ENCODE peak calls at places on chromosomes 7 and 10, in four cellular contexts. O is HL-60, I is HFFc6, U is PC-9. N is an unnamed sample.

GRCh38 chr7:51240868-51241267 is 75.7 kb downstream of the COBL start:
- DNase-seq in I (no peak), O (no peak), U (no peak), N (no peak)

GRCh38 chr7:159065852-159066480 is 78.7 kb downstream of the VIPR2 start:
- DNase-seq in O (no peak), U (no peak), I (no peak), N (no peak)

GRCh38 chr7:30775992-30776391 is 4.8 kb downstream of the MINDY4 start:
- DNase-seq in U (no peak), O (no peak), I (no peak), N (no peak)

GRCh38 chr7:69654381-69654780 is 56.1 kb downstream of the AUTS2 start:
- DNase-seq in O (peak), U (no peak), I (no peak), N (no peak)

GRCh38 chr10:72243822-72244437 is 27.9 kb upstream of the ASCC1 start:
- DNase-seq in I (peak), U (peak), O (no peak), N (no peak)

GRCh38 chr7:131503639-131504038 is 52.8 kb downstream of the PODXL start:
- DNase-seq in O (no peak), U (no peak), I (no peak), N (no peak)

GRCh38 chr10:133087679-133088523 is at the start of gene ADGRA1:
- DNase-seq in O (no peak), U (no peak), I (no peak), N (no peak)

GRCh38 chr10:70722820-70723424 is 50.6 kb downstream of the ADAMTS14 start:
- DNase-seq in I (peak), U (peak), O (no peak), N (no peak)

GRCh38 chr10:126921974-126922525 is 16.8 kb downstream of the DOCK1 start:
- DNase-seq in I (peak), U (no peak), O (no peak), N (no peak)

GRCh38 chr10:96532523-96532922 is 18.8 kb upstream of the TLL2 start:
- DNase-seq in I (peak), U (no peak), O (no peak), N (no peak)

GRCh38 chr7:27928001-27928400 is 188.0 kb downstream of the TAX1BP1 start:
- DNase-seq in O (no peak), I (no peak), U (no peak), N (no peak)

GRCh38 chr10:130928306-130928705 is 383.2 kb downstream of the TCERG1L start:
- DNase-seq in O (no peak), I (no peak), U (no peak), N (no peak)

GRCh38 chr7:3174515-3175318 is 126.3 kb upstream of the SDK1 start:
- DNase-seq in I (no peak), U (no peak), O (no peak), N (no peak)

GRCh38 chr7:74289660-74290589 is 718 bp downstream of the CLIP2 start:
- DNase-seq in I (no peak), O (no peak), U (no peak), N (no peak)

GRCh38 chr7:518630-519428 is 817 bp downstream of the PDGFA start:
- DNase-seq in I (peak), U (peak), O (peak), N (no peak)

GRCh38 chr7:22730921-22731654 is 4.1 kb downstream of the IL6 start:
- DNase-seq in O (no peak), U (peak), I (peak), N (no peak)

GRCh38 chr7:106217089-106217542 is 67.7 kb downstream of the NAMPT start:
- DNase-seq in O (no peak), U (peak), I (peak), N (no peak)

GRCh38 chr7:5139998-5140397 is 50.0 kb upstream of the WIPI2 start:
- DNase-seq in I (no peak), O (peak), U (no peak), N (no peak)

GRCh38 chr10:70063418-70064098 is 10.9 kb downstream of the MACROH2A2 start:
- DNase-seq in U (no peak), O (no peak), I (no peak), N (no peak)

GRCh38 chr7:64947252-64948000 is 43.4 kb downstream of the ZNF117 start:
- DNase-seq in O (no peak), I (no peak), U (no peak), N (no peak)

GRCh38 chr10:101066146-101066889 is 4.5 kb downstream of the KAZALD1 start:
- DNase-seq in I (peak), U (peak), O (no peak), N (peak)

GRCh38 chr7:131425992-131426391 is 98.3 kb downstream of the MKLN1 start:
- DNase-seq in I (no peak), U (no peak), O (no peak), N (no peak)

GRCh38 chr7:115289966-115290365 is 368.1 kb downstream of the MDFIC start:
- DNase-seq in I (peak), U (no peak), O (no peak), N (no peak)

GRCh38 chr10:60099998-60100747 is 193.8 kb upstream of the CCDC6 start:
- DNase-seq in O (no peak), U (peak), I (peak), N (no peak)

GRCh38 chr10:60093317-60093716 is 187.0 kb upstream of the CCDC6 start:
- DNase-seq in I (no peak), O (no peak), U (no peak), N (no peak)

GRCh38 chr10:60096761-60097513 is 190.6 kb upstream of the CCDC6 start:
- DNase-seq in I (no peak), U (no peak), O (no peak), N (no peak)

GRCh38 chr10:60101821-60102220 is 195.5 kb upstream of the CCDC6 start:
- DNase-seq in I (no peak), U (no peak), O (no peak), N (no peak)

GRCh38 chr10:60098676-60099601 is 192.6 kb upstream of the CCDC6 start:
- DNase-seq in I (no peak), O (peak), U (no peak), N (no peak)
- TF ChIP-seq CTCF in I (peak), O (peak), U (no peak), N (no peak)

GRCh38 chr10:61749271-61749670 is 86.5 kb downstream of the CABCOCO1 start:
- DNase-seq in U (no peak), I (no peak), O (no peak), N (no peak)

GRCh38 chr10:61742812-61743211 is 80.1 kb downstream of the CABCOCO1 start:
- DNase-seq in U (no peak), I (no peak), O (no peak), N (no peak)

GRCh38 chr10:61747341-61747740 is 84.6 kb downstream of the CABCOCO1 start:
- DNase-seq in O (no peak), I (no peak), U (peak), N (no peak)

DNA sequence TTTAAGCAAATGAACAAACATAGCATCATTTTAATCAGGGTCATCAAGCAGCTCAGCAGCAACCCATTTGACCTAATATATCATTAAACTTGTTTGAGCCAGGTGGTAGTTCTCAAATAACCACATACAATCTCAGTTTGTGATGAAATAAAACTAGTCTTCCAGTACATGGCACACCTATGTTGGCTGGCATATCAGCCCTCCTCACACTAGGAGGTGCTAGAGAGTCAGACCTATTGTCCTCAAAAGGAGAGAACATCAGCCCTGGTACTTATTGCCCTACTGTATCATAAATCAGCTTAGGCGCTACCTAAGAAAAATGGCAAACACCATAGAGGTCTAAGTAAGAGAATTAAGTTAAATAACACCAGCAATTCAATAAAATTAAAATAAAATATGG is 81.7 kb downstream of the CABCOCO1 start:
- DNase-seq in U (no peak), I (no peak), O (peak), N (no peak)
- TF ChIP-seq CTCF in U (peak), I (peak), O (peak), N (peak)

GRCh38 chr7:89308535-89308934 is 513.0 kb upstream of the TEX47 start:
- DNase-seq in I (no peak), U (no peak), O (no peak), N (no peak)
- TF ChIP-seq CTCF in I (no peak), U (no peak), O (no peak), N (no peak)

GRCh38 chr10:91043173-91043910 is 122.5 kb upstream of the ANKRD1 start:
- DNase-seq in O (no peak), I (peak), U (no peak), N (no peak)
- TF ChIP-seq CTCF in O (peak), I (peak), U (peak), N (no peak)

GRCh38 chr10:29858352-29859267 is 200.8 kb downstream of the JCAD start:
- DNase-seq in I (peak), O (peak), U (peak), N (no peak)
- TF ChIP-seq CTCF in I (peak), O (no peak), U (peak), N (peak)

DNA sequence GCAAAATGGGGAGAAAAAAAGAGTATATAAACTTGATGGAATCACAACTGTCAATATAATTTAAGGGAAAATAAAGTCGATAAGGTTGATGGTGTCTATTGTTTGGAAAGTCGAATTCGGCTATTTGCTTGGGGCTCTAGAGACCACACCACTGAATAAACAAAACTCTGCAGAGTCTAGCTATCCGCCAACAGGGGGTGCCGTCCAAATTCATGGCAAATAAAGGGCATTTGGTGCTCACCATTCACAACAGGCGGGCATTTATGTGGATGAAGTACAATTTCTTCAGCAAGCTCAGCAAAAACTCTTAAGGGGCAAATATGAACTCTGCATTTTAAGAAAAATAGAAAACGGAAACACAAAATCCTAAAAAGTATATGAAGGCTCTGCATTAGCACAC is 23.3 kb downstream of the CD36 start:
- DNase-seq in O (no peak), U (no peak), I (no peak), N (no peak)
- TF ChIP-seq CTCF in O (peak), U (peak), I (peak), N (peak)

DNA sequence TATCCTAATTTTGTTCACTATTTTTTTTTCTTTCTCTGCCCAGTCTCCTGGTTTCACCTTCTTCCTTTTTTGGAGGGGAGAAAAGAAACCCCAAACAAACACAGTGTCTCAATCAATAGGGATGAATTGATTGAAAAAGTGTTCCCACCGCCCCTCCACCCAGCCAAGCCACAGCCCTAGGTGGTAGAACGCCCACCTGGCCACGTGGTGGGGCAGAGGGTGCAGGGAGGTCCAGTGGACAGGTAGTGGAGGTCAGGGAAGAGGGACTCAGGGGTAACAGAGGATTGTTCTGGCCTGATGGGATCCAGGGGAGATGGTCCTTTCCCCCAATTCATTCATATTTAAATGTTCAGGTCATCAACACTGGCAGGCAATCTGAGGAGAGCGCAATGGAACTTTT is 1.8 kb downstream of the INHBA start:
- DNase-seq in I (no peak), U (no peak), O (no peak), N (no peak)
- TF ChIP-seq CTCF in I (no peak), U (no peak), O (no peak), N (no peak)

N was measured in CD14-positive monocyte.